ENCODE peak calls at places on chromosome 6, in seven cellular contexts. N is GM04504, I is GM04503, T is GM23338, X is sciatic nerve, G is stomach, Y is H7. M is an unnamed sample.

GRCh38 chr6:130520801-130521200 is 155.0 kb downstream of the TMEM200A start:
- DNase-seq in T (no peak), Y (no peak), I (no peak), N (no peak), X (no peak), G (no peak), M (no peak)

GRCh38 chr6:121748376-121748775 is 312.9 kb downstream of the GJA1 start:
- DNase-seq in G (no peak), Y (no peak), T (no peak), N (peak), I (peak), X (no peak), M (no peak)

GRCh38 chr6:11770546-11771466 is 7.8 kb downstream of the ADTRP start:
- DNase-seq in I (peak), T (peak), Y (peak), X (peak), G (peak), N (peak), M (peak)

GRCh38 chr6:23446394-23447001 is 679.5 kb upstream of the NRSN1 start:
- DNase-seq in X (no peak), G (no peak), T (peak), N (peak), Y (peak), I (no peak), M (peak)

GRCh38 chr6:166387642-166388325 is 5.0 kb upstream of the MPC1 start:
- DNase-seq in G (no peak), Y (no peak), I (no peak), T (no peak), N (no peak), X (no peak), M (no peak)

GRCh38 chr6:31899882-31900722 is 1.8 kb downstream of the ZBTB12 start:
- DNase-seq in N (no peak), Y (peak), X (no peak), G (no peak), T (no peak), I (no peak), M (no peak)

GRCh38 chr6:8059129-8059528 is 5.1 kb downstream of the BLOC1S5 start:
- DNase-seq in N (no peak), I (no peak), G (no peak), X (no peak), Y (no peak), T (peak), M (peak)

GRCh38 chr6:11188161-11188915 is 44.1 kb downstream of the NEDD9 start:
- DNase-seq in X (no peak), Y (no peak), I (no peak), N (no peak), G (no peak), T (no peak), M (no peak)

GRCh38 chr6:123507582-123507981 is 129.2 kb downstream of the TRDN start:
- DNase-seq in G (no peak), T (no peak), Y (no peak), I (no peak), X (no peak), N (no peak), M (no peak)

GRCh38 chr6:161434331-161434730 is 160.5 kb upstream of the AGPAT4 start:
- DNase-seq in N (no peak), T (no peak), G (no peak), I (no peak), X (no peak), Y (no peak), M (no peak)

GRCh38 chr6:22613695-22614094 is 44.3 kb downstream of the HDGFL1 start:
- DNase-seq in T (no peak), X (no peak), Y (no peak), G (no peak), I (peak), N (peak), M (no peak)

GRCh38 chr6:30325873-30326445 is 768 bp upstream of the TRIM39 start:
- DNase-seq in X (no peak), Y (peak), I (peak), N (peak), G (no peak), T (peak), M (no peak)

GRCh38 chr6:73710470-73710869 is 14.5 kb downstream of the CD109 start:
- DNase-seq in Y (no peak), G (peak), X (no peak), T (no peak), N (no peak), I (no peak), M (no peak)

M was measured in cerebellar cortex.